ENCODE peak calls at places on chromosomes 7 and 10, in nine cellular contexts. One of them, this sample, is unnamed.

GRCh38 chr7:40845959-40846358 is 711.2 kb downstream of the SUGCT start:
- DNase-seq in endothelial cell of umbilical vein: no peak
- DNase-seq in K562: no peak
- DNase-seq in HCT116: no peak
- DNase-seq in HL-60: no peak
- DNase-seq in HepG2: no peak
- DNase-seq in sigmoid colon: no peak
- DNase-seq in transverse colon: no peak
- DNase-seq in upper lobe of left lung: no peak
- DNase-seq in this sample: no peak

GRCh38 chr10:5534051-5534821 is 9.5 kb downstream of the CALML3 start:
- DNase-seq in sigmoid colon: peak; percentile 61
- DNase-seq in HL-60: no peak
- DNase-seq in HepG2: peak; percentile 84
- DNase-seq in K562: no peak
- DNase-seq in upper lobe of left lung: no peak
- DNase-seq in HCT116: no peak
- DNase-seq in endothelial cell of umbilical vein: no peak
- DNase-seq in transverse colon: peak; percentile 4
- DNase-seq in this sample: peak; percentile 61

GRCh38 chr7:140714331-140715040 is 18.0 kb downstream of the NDUFB2 start:
- DNase-seq in HepG2: no peak
- DNase-seq in K562: no peak
- DNase-seq in HL-60: no peak
- DNase-seq in upper lobe of left lung: no peak
- DNase-seq in HCT116: no peak
- DNase-seq in sigmoid colon: no peak
- DNase-seq in endothelial cell of umbilical vein: no peak
- DNase-seq in transverse colon: no peak
- DNase-seq in this sample: no peak

GRCh38 chr10:100654835-100655759 is 90.3 kb upstream of the PAX2 start:
- DNase-seq in HepG2: no peak
- DNase-seq in transverse colon: no peak
- DNase-seq in HCT116: no peak
- DNase-seq in HL-60: no peak
- DNase-seq in endothelial cell of umbilical vein: no peak
- DNase-seq in sigmoid colon: no peak
- DNase-seq in K562: no peak
- DNase-seq in upper lobe of left lung: peak; percentile 81
- DNase-seq in this sample: peak; percentile 70

GRCh38 chr7:120961638-120962173 is 11.1 kb downstream of the ING3 start:
- DNase-seq in upper lobe of left lung: no peak
- DNase-seq in endothelial cell of umbilical vein: no peak
- DNase-seq in HCT116: no peak
- DNase-seq in sigmoid colon: no peak
- DNase-seq in K562: no peak
- DNase-seq in HepG2: no peak
- DNase-seq in transverse colon: no peak
- DNase-seq in HL-60: no peak
- DNase-seq in this sample: no peak

GRCh38 chr7:124720195-124720594 is 45.4 kb downstream of the GPR37 start:
- DNase-seq in transverse colon: no peak
- DNase-seq in HL-60: no peak
- DNase-seq in K562: no peak
- DNase-seq in HCT116: no peak
- DNase-seq in endothelial cell of umbilical vein: no peak
- DNase-seq in sigmoid colon: no peak
- DNase-seq in upper lobe of left lung: no peak
- DNase-seq in HepG2: peak; percentile 40
- DNase-seq in this sample: no peak

GRCh38 chr10:98971464-98971863 is 264.2 kb downstream of the HPSE2 start:
- DNase-seq in endothelial cell of umbilical vein: no peak
- DNase-seq in sigmoid colon: no peak
- DNase-seq in transverse colon: no peak
- DNase-seq in HL-60: peak; percentile 7
- DNase-seq in K562: no peak
- DNase-seq in HepG2: no peak
- DNase-seq in upper lobe of left lung: no peak
- DNase-seq in HCT116: no peak
- DNase-seq in this sample: no peak

GRCh38 chr10:70137927-70138883 is 5.6 kb upstream of the AIFM2 start:
- DNase-seq in HCT116: no peak
- DNase-seq in HL-60: no peak
- DNase-seq in upper lobe of left lung: peak; percentile 37
- DNase-seq in endothelial cell of umbilical vein: no peak
- DNase-seq in HepG2: no peak
- DNase-seq in sigmoid colon: peak; percentile 49
- DNase-seq in transverse colon: peak; percentile 72
- DNase-seq in K562: no peak
- DNase-seq in this sample: peak; percentile 47

GRCh38 chr7:69764071-69764470 is 165.8 kb downstream of the AUTS2 start:
- DNase-seq in endothelial cell of umbilical vein: no peak
- DNase-seq in HL-60: no peak
- DNase-seq in sigmoid colon: no peak
- DNase-seq in transverse colon: no peak
- DNase-seq in K562: no peak
- DNase-seq in upper lobe of left lung: no peak
- DNase-seq in HepG2: no peak
- DNase-seq in HCT116: no peak
- DNase-seq in this sample: no peak

GRCh38 chr7:106772655-106773108 is 92.4 kb upstream of the PIK3CG start:
- DNase-seq in endothelial cell of umbilical vein: peak; percentile 85
- DNase-seq in K562: no peak
- DNase-seq in upper lobe of left lung: no peak
- DNase-seq in HepG2: no peak
- DNase-seq in sigmoid colon: no peak
- DNase-seq in transverse colon: no peak
- DNase-seq in HL-60: no peak
- DNase-seq in HCT116: peak; percentile 55
- DNase-seq in this sample: no peak

GRCh38 chr7:148457310-148457921 is 133.2 kb upstream of the C7orf33 start:
- DNase-seq in HL-60: no peak
- DNase-seq in endothelial cell of umbilical vein: no peak
- DNase-seq in sigmoid colon: no peak
- DNase-seq in upper lobe of left lung: peak; percentile 48
- DNase-seq in HepG2: no peak
- DNase-seq in transverse colon: no peak
- DNase-seq in HCT116: no peak
- DNase-seq in K562: no peak
- DNase-seq in this sample: no peak

GRCh38 chr7:115475774-115476407 is 554.0 kb downstream of the MDFIC start:
- DNase-seq in upper lobe of left lung: no peak
- DNase-seq in HCT116: no peak
- DNase-seq in endothelial cell of umbilical vein: no peak
- DNase-seq in HepG2: no peak
- DNase-seq in sigmoid colon: no peak
- DNase-seq in HL-60: no peak
- DNase-seq in transverse colon: peak; percentile 15
- DNase-seq in K562: no peak
- DNase-seq in this sample: no peak

GRCh38 chr7:132392713-132393112 is 183.6 kb downstream of the PLXNA4 start:
- DNase-seq in HCT116: no peak
- DNase-seq in HepG2: no peak
- DNase-seq in upper lobe of left lung: peak; percentile 18
- DNase-seq in sigmoid colon: no peak
- DNase-seq in K562: no peak
- DNase-seq in transverse colon: no peak
- DNase-seq in HL-60: no peak
- DNase-seq in endothelial cell of umbilical vein: no peak
- DNase-seq in this sample: peak; percentile 66

GRCh38 chr7:94997547-94997946 is 90.2 kb downstream of the PPP1R9A start:
- DNase-seq in transverse colon: no peak
- DNase-seq in K562: no peak
- DNase-seq in sigmoid colon: no peak
- DNase-seq in HCT116: no peak
- DNase-seq in endothelial cell of umbilical vein: no peak
- DNase-seq in HepG2: no peak
- DNase-seq in upper lobe of left lung: no peak
- DNase-seq in HL-60: no peak
- DNase-seq in this sample: no peak

GRCh38 chr10:101557541-101557940 is 30.5 kb downstream of the POLL start:
- DNase-seq in sigmoid colon: no peak
- DNase-seq in HepG2: no peak
- DNase-seq in endothelial cell of umbilical vein: no peak
- DNase-seq in HCT116: no peak
- DNase-seq in transverse colon: no peak
- DNase-seq in upper lobe of left lung: no peak
- DNase-seq in K562: no peak
- DNase-seq in HL-60: no peak
- DNase-seq in this sample: no peak

DNA sequence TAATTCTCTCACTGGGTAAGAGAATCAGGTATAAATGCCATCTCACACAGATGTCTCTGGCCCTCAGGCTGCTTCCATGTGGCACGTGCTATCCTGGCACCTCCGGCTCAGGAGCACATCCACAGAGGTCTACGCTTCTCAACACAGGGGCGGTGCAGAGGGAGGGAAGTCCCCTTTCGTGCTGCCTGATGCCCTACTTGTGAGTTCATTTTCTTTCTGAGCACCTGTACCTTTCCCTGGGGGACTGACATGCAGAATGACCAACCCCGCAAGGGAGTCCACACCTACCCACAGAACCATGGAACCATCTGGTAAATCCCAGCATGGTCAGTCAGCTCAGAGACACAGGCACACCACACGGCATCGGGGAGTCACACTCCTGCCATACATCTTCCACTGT is 99.0 kb upstream of the SAMD8 start:
- DNase-seq in K562: no peak
- DNase-seq in HepG2: no peak
- DNase-seq in transverse colon: no peak
- DNase-seq in endothelial cell of umbilical vein: no peak
- DNase-seq in HCT116: no peak
- DNase-seq in HL-60: no peak
- DNase-seq in sigmoid colon: no peak
- DNase-seq in upper lobe of left lung: no peak
- DNase-seq in this sample: no peak
- TF ChIP-seq POLR2AphosphoS5 in K562: no peak
- TF ChIP-seq POLR2AphosphoS5 in HepG2: no peak
- TF ChIP-seq POLR2AphosphoS5 in transverse colon: no peak
- TF ChIP-seq POLR2AphosphoS5 in endothelial cell of umbilical vein: no peak
- TF ChIP-seq POLR2AphosphoS5 in HCT116: no peak
- TF ChIP-seq POLR2AphosphoS5 in HL-60: no peak
- TF ChIP-seq POLR2AphosphoS5 in sigmoid colon: no peak
- TF ChIP-seq POLR2AphosphoS5 in upper lobe of left lung: no peak
- TF ChIP-seq POLR2AphosphoS5 in this sample: no peak

DNA sequence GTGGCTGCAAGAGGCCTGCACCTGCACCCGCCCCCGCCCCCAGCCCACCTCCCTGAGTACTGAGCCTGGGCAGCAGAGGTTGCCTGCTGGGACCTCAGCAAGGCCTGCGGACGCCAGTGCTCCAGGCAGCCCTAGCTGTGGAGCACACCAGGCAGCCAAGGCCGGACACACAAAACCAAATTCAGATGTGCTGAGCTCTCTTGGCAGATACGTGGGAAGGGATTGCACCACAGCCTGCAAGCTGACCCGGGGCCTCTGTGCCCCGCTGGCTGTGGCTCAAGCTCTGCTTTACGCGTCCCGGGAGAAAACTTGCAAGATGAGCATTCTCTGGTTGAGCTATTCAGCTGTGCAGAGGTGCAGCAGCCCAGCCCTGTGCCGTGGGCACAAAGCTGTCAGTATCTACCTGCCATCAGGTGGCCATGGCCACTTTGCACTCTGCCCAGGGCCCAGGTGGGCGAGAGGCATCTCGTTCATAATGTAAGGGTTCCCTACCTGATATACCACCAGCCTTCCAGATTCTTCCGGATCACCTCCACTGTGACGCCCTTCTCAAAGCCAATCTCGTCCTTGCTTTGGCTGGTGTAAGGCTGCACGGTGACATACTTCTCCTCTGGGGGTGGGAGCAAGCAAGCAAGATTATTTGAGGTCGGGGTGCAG is 123.3 kb downstream of the NEURL1 start:
- DNase-seq in HCT116: no peak
- DNase-seq in transverse colon: peak; percentile 52
- DNase-seq in endothelial cell of umbilical vein: no peak
- DNase-seq in HepG2: no peak
- DNase-seq in sigmoid colon: peak; percentile 91
- DNase-seq in HL-60: no peak
- DNase-seq in K562: no peak
- DNase-seq in upper lobe of left lung: peak; percentile 82
- DNase-seq in this sample: no peak
- TF ChIP-seq POLR2AphosphoS5 in HCT116: no peak
- TF ChIP-seq POLR2AphosphoS5 in transverse colon: no peak
- TF ChIP-seq POLR2AphosphoS5 in endothelial cell of umbilical vein: no peak
- TF ChIP-seq POLR2AphosphoS5 in HepG2: no peak
- TF ChIP-seq POLR2AphosphoS5 in sigmoid colon: no peak
- TF ChIP-seq POLR2AphosphoS5 in HL-60: no peak
- TF ChIP-seq POLR2AphosphoS5 in K562: no peak
- TF ChIP-seq POLR2AphosphoS5 in upper lobe of left lung: peak; percentile 22
- TF ChIP-seq POLR2AphosphoS5 in this sample: peak; percentile 57

GRCh38 chr10:73647211-73647874 is 6.1 kb upstream of the MYOZ1 start:
- DNase-seq in HepG2: no peak
- DNase-seq in upper lobe of left lung: peak; percentile 89
- DNase-seq in endothelial cell of umbilical vein: peak; percentile 28
- DNase-seq in sigmoid colon: peak; percentile 83
- DNase-seq in HCT116: no peak
- DNase-seq in K562: no peak
- DNase-seq in HL-60: no peak
- DNase-seq in transverse colon: peak; percentile 50
- DNase-seq in this sample: peak; percentile 80
- TF ChIP-seq POLR2AphosphoS5 in HepG2: no peak
- TF ChIP-seq POLR2AphosphoS5 in upper lobe of left lung: no peak
- TF ChIP-seq POLR2AphosphoS5 in endothelial cell of umbilical vein: peak; percentile 46
- TF ChIP-seq POLR2AphosphoS5 in sigmoid colon: no peak
- TF ChIP-seq POLR2AphosphoS5 in HCT116: no peak
- TF ChIP-seq POLR2AphosphoS5 in K562: no peak
- TF ChIP-seq POLR2AphosphoS5 in HL-60: no peak
- TF ChIP-seq POLR2AphosphoS5 in transverse colon: no peak
- TF ChIP-seq POLR2AphosphoS5 in this sample: peak; percentile 61

GRCh38 chr7:20404371-20404770 is 73.7 kb downstream of the ITGB8 start:
- DNase-seq in HL-60: no peak
- DNase-seq in K562: no peak
- DNase-seq in HCT116: no peak
- DNase-seq in sigmoid colon: no peak
- DNase-seq in HepG2: no peak
- DNase-seq in endothelial cell of umbilical vein: no peak
- DNase-seq in upper lobe of left lung: no peak
- DNase-seq in transverse colon: no peak
- DNase-seq in this sample: no peak

GRCh38 chr7:20409961-20410360 is 79.3 kb downstream of the ITGB8 start:
- DNase-seq in endothelial cell of umbilical vein: no peak
- DNase-seq in upper lobe of left lung: no peak
- DNase-seq in transverse colon: no peak
- DNase-seq in HepG2: no peak
- DNase-seq in HL-60: no peak
- DNase-seq in K562: no peak
- DNase-seq in HCT116: no peak
- DNase-seq in sigmoid colon: no peak
- DNase-seq in this sample: no peak

GRCh38 chr7:20407585-20408466 is 77.1 kb downstream of the ITGB8 start:
- DNase-seq in transverse colon: no peak
- DNase-seq in sigmoid colon: peak; percentile 63
- DNase-seq in HepG2: no peak
- DNase-seq in upper lobe of left lung: no peak
- DNase-seq in endothelial cell of umbilical vein: peak; percentile 93
- DNase-seq in HCT116: no peak
- DNase-seq in HL-60: no peak
- DNase-seq in K562: no peak
- DNase-seq in this sample: no peak

GRCh38 chr7:20412023-20412422 is 81.3 kb downstream of the ITGB8 start:
- DNase-seq in sigmoid colon: no peak
- DNase-seq in HL-60: no peak
- DNase-seq in HCT116: no peak
- DNase-seq in transverse colon: no peak
- DNase-seq in endothelial cell of umbilical vein: peak; percentile 76
- DNase-seq in K562: no peak
- DNase-seq in HepG2: no peak
- DNase-seq in upper lobe of left lung: no peak
- DNase-seq in this sample: no peak

GRCh38 chr7:20408467-20408826 is 77.7 kb downstream of the ITGB8 start:
- DNase-seq in HCT116: no peak
- DNase-seq in transverse colon: no peak
- DNase-seq in sigmoid colon: no peak
- DNase-seq in HL-60: no peak
- DNase-seq in endothelial cell of umbilical vein: no peak
- DNase-seq in K562: no peak
- DNase-seq in upper lobe of left lung: no peak
- DNase-seq in HepG2: no peak
- DNase-seq in this sample: no peak
- TF ChIP-seq POLR2AphosphoS5 in HCT116: no peak
- TF ChIP-seq POLR2AphosphoS5 in transverse colon: no peak
- TF ChIP-seq POLR2AphosphoS5 in sigmoid colon: no peak
- TF ChIP-seq POLR2AphosphoS5 in HL-60: no peak
- TF ChIP-seq POLR2AphosphoS5 in endothelial cell of umbilical vein: no peak
- TF ChIP-seq POLR2AphosphoS5 in K562: no peak
- TF ChIP-seq POLR2AphosphoS5 in upper lobe of left lung: peak; percentile 18
- TF ChIP-seq POLR2AphosphoS5 in HepG2: no peak
- TF ChIP-seq POLR2AphosphoS5 in this sample: no peak

This sample was measured in spleen.